ENCODE peak calls at places on chromosome 1, in five cellular contexts. Y is NCI-H1092, D is stomach, V is NCI-H2171, Z is adrenal gland. A is an unnamed sample.

GRCh38 chr1:216600730-216601426 is 122.4 kb downstream of the ESRRG start:
- DNase-seq in Y (peak), D (peak), V (peak), Z (peak), A (peak)

GRCh38 chr1:46198026-46198826 is at the start of gene POMGNT1:
- DNase-seq in Y (no peak), D (peak), V (peak), Z (peak), A (peak)

GRCh38 chr1:170790175-170790574 is 126.2 kb downstream of the PRRX1 start:
- DNase-seq in Y (no peak), D (no peak), V (no peak), Z (no peak), A (no peak)

GRCh38 chr1:160326393-160326792 is 16.7 kb downstream of the COPA start:
- DNase-seq in Y (no peak), D (no peak), V (no peak), Z (no peak), A (no peak)

GRCh38 chr1:115671176-115672062 is 29.6 kb downstream of the VANGL1 start:
- DNase-seq in Y (no peak), D (no peak), V (no peak), Z (peak), A (no peak)

GRCh38 chr1:211639500-211640361 is 35.7 kb downstream of the NEK2 start:
- DNase-seq in Y (no peak), D (peak), V (no peak), Z (no peak), A (no peak)

GRCh38 chr1:28173980-28174297 is 2.6 kb downstream of the PTAFR start:
- DNase-seq in Y (no peak), D (no peak), V (no peak), Z (no peak), A (no peak)

GRCh38 chr1:15756143-15757015 is 2.2 kb upstream of the FBLIM1 start:
- DNase-seq in Y (peak), D (peak), V (peak), Z (no peak), A (no peak)

GRCh38 chr1:98331232-98331631 is 330.3 kb upstream of the SNX7 start:
- DNase-seq in Y (no peak), D (no peak), V (no peak), Z (no peak), A (no peak)

GRCh38 chr1:153030895-153031294 is at the start of gene SPRR1B:
- DNase-seq in Y (no peak), D (no peak), V (no peak), Z (no peak), A (no peak)

GRCh38 chr1:179714159-179714558 is 28.9 kb upstream of the FAM163A start:
- DNase-seq in Y (no peak), D (no peak), V (no peak), Z (no peak), A (no peak)

A was measured in stimulated activated CD4-positive, alpha-beta T cell treated with anti-CD3 and anti-CD28 coated beads, TNF-alpha, amount 100 ng/mL, for 24 hours.